ENCODE peak calls at places on chromosomes 3 and 15, in five cellular contexts. B is GM03348, R is AML-193, K is NCI-H1436 treated with DMSO at 0.1 percent for 48 hours, C is SW480. V is an unnamed sample.

GRCh38 chr15:50431204-50431603 is 7.0 kb downstream of the USP8 start:
- DNase-seq in C (no peak), R (no peak), K (no peak), B (no peak), V (no peak)

GRCh38 chr3:142088522-142088921 is 60.8 kb downstream of the TFDP2 start:
- DNase-seq in K (no peak), R (no peak), B (no peak), C (no peak), V (no peak)

GRCh38 chr3:196275126-196275525 is 12.4 kb downstream of the PCYT1A start:
- DNase-seq in B (no peak), C (no peak), K (no peak), R (no peak), V (no peak)

GRCh38 chr3:42526616-42527367 is 24.3 kb downstream of the VIPR1 start:
- DNase-seq in C (peak), K (no peak), R (no peak), B (no peak), V (no peak)

GRCh38 chr3:10515396-10515795 is 10.0 kb upstream of the ATP2B2 start:
- DNase-seq in K (no peak), R (no peak), C (no peak), B (no peak), V (no peak)

GRCh38 chr3:27345959-27346865 is 23.0 kb downstream of the NEK10 start:
- DNase-seq in B (no peak), C (no peak), K (no peak), R (no peak), V (no peak)

GRCh38 chr3:141306922-141307321 is 61.4 kb upstream of the ZBTB38 start:
- DNase-seq in C (no peak), B (no peak), K (no peak), R (no peak), V (no peak)

GRCh38 chr15:50109086-50109987 is 9.7 kb downstream of the ATP8B4 start:
- DNase-seq in K (no peak), B (no peak), R (peak), C (no peak), V (no peak)

GRCh38 chr3:68988740-68989139 is 24.7 kb downstream of the EOGT start:
- DNase-seq in R (no peak), B (no peak), K (no peak), C (no peak), V (no peak)

GRCh38 chr3:195075199-195075940 is 195.6 kb downstream of the XXYLT1 start:
- DNase-seq in B (peak), C (no peak), K (no peak), R (no peak), V (no peak)